ENCODE peak calls at places on chromosomes 11 and 22, in six cellular contexts. One of them, this sample, is unnamed.

GRCh38 chr22:41904450-41905410 is 10.1 kb downstream of the SHISA8 start:
- DNase-seq in RWPE1: no peak
- DNase-seq in hepatocyte: no peak
- DNase-seq in nephron progenitor cell: no peak
- DNase-seq in pancreas: no peak
- DNase-seq in fibroblast of mammary gland: no peak
- DNase-seq in this sample: no peak

GRCh38 chr11:118211006-118211405 is 13.8 kb downstream of the JAML start:
- DNase-seq in pancreas: no peak
- DNase-seq in hepatocyte: no peak
- DNase-seq in nephron progenitor cell: no peak
- DNase-seq in RWPE1: no peak
- DNase-seq in fibroblast of mammary gland: peak
- DNase-seq in this sample: no peak

GRCh38 chr11:96827164-96827563 is 437.4 kb downstream of the JRKL start:
- DNase-seq in hepatocyte: peak
- DNase-seq in fibroblast of mammary gland: peak
- DNase-seq in pancreas: no peak
- DNase-seq in RWPE1: no peak
- DNase-seq in nephron progenitor cell: peak
- DNase-seq in this sample: no peak

GRCh38 chr11:65291613-65292012 is 23.1 kb upstream of the CDC42EP2 start:
- DNase-seq in RWPE1: no peak
- DNase-seq in pancreas: no peak
- DNase-seq in hepatocyte: peak
- DNase-seq in fibroblast of mammary gland: peak
- DNase-seq in nephron progenitor cell: no peak
- DNase-seq in this sample: no peak

GRCh38 chr11:16893456-16894076 is 120.6 kb downstream of the PLEKHA7 start:
- DNase-seq in RWPE1: no peak
- DNase-seq in fibroblast of mammary gland: no peak
- DNase-seq in hepatocyte: peak
- DNase-seq in nephron progenitor cell: no peak
- DNase-seq in pancreas: no peak
- DNase-seq in this sample: no peak

GRCh38 chr11:61254403-61255025 is 13.5 kb downstream of the PGA5 start:
- DNase-seq in RWPE1: peak
- DNase-seq in nephron progenitor cell: peak
- DNase-seq in fibroblast of mammary gland: peak
- DNase-seq in hepatocyte: peak
- DNase-seq in pancreas: peak
- DNase-seq in this sample: peak

GRCh38 chr11:130476200-130476921 is 27.9 kb downstream of the ADAMTS15 start:
- DNase-seq in fibroblast of mammary gland: no peak
- DNase-seq in pancreas: no peak
- DNase-seq in nephron progenitor cell: no peak
- DNase-seq in hepatocyte: no peak
- DNase-seq in RWPE1: no peak
- DNase-seq in this sample: no peak

GRCh38 chr22:45543243-45543642 is 40.6 kb downstream of the FBLN1 start:
- DNase-seq in pancreas: no peak
- DNase-seq in nephron progenitor cell: no peak
- DNase-seq in RWPE1: no peak
- DNase-seq in fibroblast of mammary gland: no peak
- DNase-seq in hepatocyte: peak
- DNase-seq in this sample: no peak

GRCh38 chr11:57303280-57303989 is 21.3 kb downstream of the TNKS1BP1 start:
- DNase-seq in nephron progenitor cell: no peak
- DNase-seq in hepatocyte: no peak
- DNase-seq in pancreas: no peak
- DNase-seq in RWPE1: no peak
- DNase-seq in fibroblast of mammary gland: no peak
- DNase-seq in this sample: no peak

GRCh38 chr22:46077669-46078099 is 72.6 kb upstream of the PPARA start:
- DNase-seq in RWPE1: no peak
- DNase-seq in pancreas: no peak
- DNase-seq in nephron progenitor cell: no peak
- DNase-seq in fibroblast of mammary gland: no peak
- DNase-seq in hepatocyte: no peak
- DNase-seq in this sample: no peak

GRCh38 chr22:26438006-26438405 is 8.9 kb downstream of the ASPHD2 start:
- DNase-seq in pancreas: no peak
- DNase-seq in nephron progenitor cell: no peak
- DNase-seq in fibroblast of mammary gland: no peak
- DNase-seq in RWPE1: no peak
- DNase-seq in hepatocyte: no peak
- DNase-seq in this sample: no peak

GRCh38 chr11:47846998-47847397 is 1.2 kb downstream of the NUP160 start:
- DNase-seq in pancreas: no peak
- DNase-seq in RWPE1: no peak
- DNase-seq in nephron progenitor cell: no peak
- DNase-seq in fibroblast of mammary gland: no peak
- DNase-seq in hepatocyte: no peak
- DNase-seq in this sample: no peak

GRCh38 chr11:110317516-110317932 is 21.1 kb upstream of the RDX start:
- DNase-seq in fibroblast of mammary gland: peak
- DNase-seq in nephron progenitor cell: no peak
- DNase-seq in pancreas: no peak
- DNase-seq in hepatocyte: no peak
- DNase-seq in RWPE1: no peak
- DNase-seq in this sample: no peak

GRCh38 chr11:2725367-2726300 is 25.8 kb upstream of the KCNQ1OT1 start:
- DNase-seq in fibroblast of mammary gland: peak
- DNase-seq in nephron progenitor cell: no peak
- DNase-seq in hepatocyte: peak
- DNase-seq in pancreas: no peak
- DNase-seq in RWPE1: no peak
- DNase-seq in this sample: no peak

GRCh38 chr22:32932176-32932575 is 126.0 kb downstream of the SYN3 start:
- DNase-seq in hepatocyte: no peak
- DNase-seq in pancreas: no peak
- DNase-seq in nephron progenitor cell: no peak
- DNase-seq in fibroblast of mammary gland: peak
- DNase-seq in RWPE1: no peak
- DNase-seq in this sample: peak

GRCh38 chr22:36736701-36737320 is 33.3 kb upstream of the CACNG2 start:
- DNase-seq in fibroblast of mammary gland: no peak
- DNase-seq in RWPE1: no peak
- DNase-seq in nephron progenitor cell: no peak
- DNase-seq in hepatocyte: no peak
- DNase-seq in pancreas: no peak
- DNase-seq in this sample: no peak

GRCh38 chr11:117382746-117383145 is 55.1 kb downstream of the CEP164 start:
- DNase-seq in hepatocyte: no peak
- DNase-seq in pancreas: no peak
- DNase-seq in nephron progenitor cell: no peak
- DNase-seq in RWPE1: no peak
- DNase-seq in fibroblast of mammary gland: no peak
- DNase-seq in this sample: no peak

GRCh38 chr11:133506551-133507094 is 25.7 kb downstream of the OPCML start:
- DNase-seq in pancreas: no peak
- DNase-seq in fibroblast of mammary gland: no peak
- DNase-seq in nephron progenitor cell: no peak
- DNase-seq in hepatocyte: no peak
- DNase-seq in RWPE1: no peak
- DNase-seq in this sample: no peak

GRCh38 chr11:72238040-72238450 is 5.9 kb downstream of the PHOX2A start:
- DNase-seq in pancreas: peak
- DNase-seq in hepatocyte: peak
- DNase-seq in nephron progenitor cell: peak
- DNase-seq in RWPE1: no peak
- DNase-seq in fibroblast of mammary gland: peak
- DNase-seq in this sample: no peak

GRCh38 chr11:10993186-10993585 is 135.3 kb upstream of the ZBED5 start:
- DNase-seq in hepatocyte: no peak
- DNase-seq in fibroblast of mammary gland: peak
- DNase-seq in pancreas: no peak
- DNase-seq in nephron progenitor cell: no peak
- DNase-seq in RWPE1: peak
- DNase-seq in this sample: no peak

GRCh38 chr11:74466916-74467885 is at the start of gene KCNE3:
- DNase-seq in pancreas: peak
- DNase-seq in fibroblast of mammary gland: peak
- DNase-seq in RWPE1: no peak
- DNase-seq in nephron progenitor cell: peak
- DNase-seq in hepatocyte: peak
- DNase-seq in this sample: no peak

GRCh38 chr22:27487600-27488450 is 313.7 kb downstream of the MN1 start:
- DNase-seq in nephron progenitor cell: no peak
- DNase-seq in RWPE1: no peak
- DNase-seq in pancreas: no peak
- DNase-seq in fibroblast of mammary gland: peak
- DNase-seq in hepatocyte: peak
- DNase-seq in this sample: no peak

GRCh38 chr11:69704508-69705245 is 855 bp upstream of the FGF19 start:
- DNase-seq in RWPE1: no peak
- DNase-seq in hepatocyte: peak
- DNase-seq in pancreas: no peak
- DNase-seq in fibroblast of mammary gland: no peak
- DNase-seq in nephron progenitor cell: peak
- DNase-seq in this sample: no peak

GRCh38 chr11:46920709-46921108 is 2.4 kb upstream of the LRP4 start:
- DNase-seq in hepatocyte: peak
- DNase-seq in pancreas: no peak
- DNase-seq in RWPE1: peak
- DNase-seq in fibroblast of mammary gland: peak
- DNase-seq in nephron progenitor cell: no peak
- DNase-seq in this sample: peak

GRCh38 chr11:70210051-70210501 is 7.0 kb downstream of the FADD start:
- DNase-seq in pancreas: peak
- DNase-seq in fibroblast of mammary gland: peak
- DNase-seq in hepatocyte: no peak
- DNase-seq in nephron progenitor cell: no peak
- DNase-seq in RWPE1: no peak
- DNase-seq in this sample: no peak

GRCh38 chr11:134071306-134071705 is 2.4 kb downstream of the JAM3 start:
- DNase-seq in RWPE1: no peak
- DNase-seq in fibroblast of mammary gland: no peak
- DNase-seq in pancreas: no peak
- DNase-seq in nephron progenitor cell: no peak
- DNase-seq in hepatocyte: no peak
- DNase-seq in this sample: no peak

GRCh38 chr11:43823851-43824250 is 56.8 kb upstream of the ALKBH3 start:
- DNase-seq in RWPE1: no peak
- DNase-seq in fibroblast of mammary gland: no peak
- DNase-seq in hepatocyte: no peak
- DNase-seq in nephron progenitor cell: no peak
- DNase-seq in pancreas: no peak
- DNase-seq in this sample: no peak

GRCh38 chr11:129861702-129862107 is 33.7 kb downstream of the NFRKB start:
- DNase-seq in pancreas: no peak
- DNase-seq in RWPE1: peak
- DNase-seq in nephron progenitor cell: peak
- DNase-seq in hepatocyte: peak
- DNase-seq in fibroblast of mammary gland: peak
- DNase-seq in this sample: peak

GRCh38 chr22:49460662-49461371 is 366.9 kb downstream of the BRD1 start:
- DNase-seq in pancreas: no peak
- DNase-seq in hepatocyte: no peak
- DNase-seq in nephron progenitor cell: no peak
- DNase-seq in fibroblast of mammary gland: no peak
- DNase-seq in RWPE1: no peak
- DNase-seq in this sample: no peak

GRCh38 chr11:59097113-59097708 is 9.8 kb upstream of the FAM111B start:
- DNase-seq in nephron progenitor cell: peak
- DNase-seq in fibroblast of mammary gland: peak
- DNase-seq in pancreas: peak
- DNase-seq in RWPE1: peak
- DNase-seq in hepatocyte: peak
- DNase-seq in this sample: no peak
- TF ChIP-seq CTCF in nephron progenitor cell: peak
- TF ChIP-seq CTCF in fibroblast of mammary gland: peak
- TF ChIP-seq CTCF in pancreas: peak
- TF ChIP-seq CTCF in RWPE1: peak
- TF ChIP-seq CTCF in hepatocyte: peak
- TF ChIP-seq CTCF in this sample: peak

GRCh38 chr11:67276821-67277230 is 10.6 kb downstream of the GRK2 start:
- DNase-seq in RWPE1: no peak
- DNase-seq in hepatocyte: no peak
- DNase-seq in pancreas: peak
- DNase-seq in nephron progenitor cell: peak
- DNase-seq in fibroblast of mammary gland: peak
- DNase-seq in this sample: no peak

GRCh38 chr11:67278939-67279588 is 10.0 kb upstream of the ANKRD13D start:
- DNase-seq in nephron progenitor cell: no peak
- DNase-seq in RWPE1: no peak
- DNase-seq in pancreas: peak
- DNase-seq in hepatocyte: no peak
- DNase-seq in fibroblast of mammary gland: no peak
- DNase-seq in this sample: no peak

GRCh38 chr11:67277231-67277961 is 11.1 kb downstream of the GRK2 start:
- DNase-seq in pancreas: peak
- DNase-seq in RWPE1: no peak
- DNase-seq in nephron progenitor cell: peak
- DNase-seq in hepatocyte: no peak
- DNase-seq in fibroblast of mammary gland: peak
- DNase-seq in this sample: no peak

GRCh38 chr11:67279589-67280340 is 9.3 kb upstream of the ANKRD13D start:
- DNase-seq in hepatocyte: no peak
- DNase-seq in pancreas: peak
- DNase-seq in nephron progenitor cell: no peak
- DNase-seq in fibroblast of mammary gland: no peak
- DNase-seq in RWPE1: no peak
- DNase-seq in this sample: no peak

GRCh38 chr11:67278135-67278938 is 10.8 kb upstream of the ANKRD13D start:
- DNase-seq in hepatocyte: no peak
- DNase-seq in nephron progenitor cell: no peak
- DNase-seq in fibroblast of mammary gland: no peak
- DNase-seq in RWPE1: no peak
- DNase-seq in pancreas: peak
- DNase-seq in this sample: no peak
- TF ChIP-seq CTCF in hepatocyte: no peak
- TF ChIP-seq CTCF in nephron progenitor cell: no peak
- TF ChIP-seq CTCF in fibroblast of mammary gland: no peak
- TF ChIP-seq CTCF in RWPE1: no peak
- TF ChIP-seq CTCF in pancreas: no peak
- TF ChIP-seq CTCF in this sample: no peak

GRCh38 chr11:838441-839279 is 3.7 kb downstream of the POLR2L start:
- DNase-seq in nephron progenitor cell: no peak
- DNase-seq in RWPE1: no peak
- DNase-seq in fibroblast of mammary gland: no peak
- DNase-seq in hepatocyte: no peak
- DNase-seq in pancreas: no peak
- DNase-seq in this sample: no peak
- TF ChIP-seq CTCF in nephron progenitor cell: peak
- TF ChIP-seq CTCF in RWPE1: no peak
- TF ChIP-seq CTCF in fibroblast of mammary gland: peak
- TF ChIP-seq CTCF in hepatocyte: no peak
- TF ChIP-seq CTCF in pancreas: no peak
- TF ChIP-seq CTCF in this sample: no peak

DNA sequence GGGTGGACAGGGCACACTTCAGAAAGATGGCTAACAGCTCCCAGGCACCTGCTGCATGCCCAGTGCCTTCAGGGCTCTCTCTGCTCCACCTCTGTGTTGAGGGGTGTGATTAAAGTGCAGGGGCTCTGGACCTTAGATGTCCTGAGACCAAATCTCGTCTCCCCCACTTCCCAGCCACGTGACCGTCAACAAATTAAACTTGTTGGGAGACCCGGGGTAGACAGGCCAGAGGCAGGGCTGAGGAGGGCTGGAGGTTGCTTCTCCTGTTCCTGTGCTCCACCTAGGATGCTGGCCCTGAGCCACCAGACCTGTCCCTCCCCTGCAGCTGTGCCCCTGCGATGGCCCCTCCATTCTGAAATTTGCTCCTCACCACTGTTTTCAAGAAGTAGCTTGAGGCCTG is 17.0 kb downstream of the NPTXR start:
- DNase-seq in RWPE1: no peak
- DNase-seq in pancreas: no peak
- DNase-seq in fibroblast of mammary gland: no peak
- DNase-seq in nephron progenitor cell: no peak
- DNase-seq in hepatocyte: no peak
- DNase-seq in this sample: no peak
- TF ChIP-seq CTCF in RWPE1: no peak
- TF ChIP-seq CTCF in pancreas: no peak
- TF ChIP-seq CTCF in fibroblast of mammary gland: no peak
- TF ChIP-seq CTCF in nephron progenitor cell: no peak
- TF ChIP-seq CTCF in hepatocyte: no peak
- TF ChIP-seq CTCF in this sample: no peak